ENCODE peak calls at places on chromosome 15, in eight cellular contexts. G is uterus, L is mammary epithelial cell, I is tibial artery, O is hepatocyte, W is mucosa of descending colon, Q is PC-3, H is prostate gland. N is an unnamed sample.

GRCh38 chr15:53580371-53580770 is 179.1 kb downstream of the WDR72 start:
- DNase-seq in O (no peak), W (no peak), L (no peak), G (no peak), H (peak; percentile 6), Q (no peak), I (no peak), N (no peak)

GRCh38 chr15:31537770-31538592 is 211.3 kb downstream of the KLF13 start:
- DNase-seq in O (no peak), L (no peak), Q (no peak), I (no peak), G (no peak), H (no peak), W (no peak), N (peak; percentile 14)

GRCh38 chr15:35481992-35482391 is 64.0 kb downstream of the DPH6 start:
- DNase-seq in G (no peak), Q (peak; percentile 98), O (peak; percentile 47), I (no peak), W (no peak), H (peak; percentile 29), L (peak; percentile 95), N (no peak)

GRCh38 chr15:42155546-42156265 is 730 bp downstream of the PLA2G4F start:
- DNase-seq in H (peak; percentile 79), W (peak; percentile 80), I (no peak), Q (peak; percentile 76), G (no peak), O (peak; percentile 82), L (peak; percentile 32), N (no peak)

GRCh38 chr15:31461375-31461774 is 134.7 kb downstream of the KLF13 start:
- DNase-seq in Q (no peak), G (peak; percentile 11), H (no peak), O (no peak), L (no peak), W (no peak), I (no peak), N (no peak)

GRCh38 chr15:33243393-33243792 is 48.9 kb upstream of the FMN1 start:
- DNase-seq in O (no peak), Q (peak; percentile 67), G (no peak), I (no peak), L (peak; percentile 87), W (no peak), H (no peak), N (no peak)

GRCh38 chr15:51982013-51982769 is 10.6 kb upstream of the LEO1 start:
- DNase-seq in W (no peak), L (peak; percentile 76), H (peak; percentile 26), Q (peak; percentile 76), G (peak; percentile 22), I (no peak), O (peak; percentile 67), N (no peak)

GRCh38 chr15:98874359-98874758 is 133.2 kb downstream of the PGPEP1L start:
- DNase-seq in L (no peak), W (no peak), Q (no peak), I (no peak), H (no peak), G (no peak), O (no peak), N (no peak)

GRCh38 chr15:65101418-65101890 is 13.5 kb downstream of the UBAP1L start:
- DNase-seq in I (peak; percentile 76), W (no peak), O (peak; percentile 88), Q (peak; percentile 53), L (peak; percentile 40), G (peak; percentile 79), H (peak; percentile 51), N (peak; percentile 77)

GRCh38 chr15:34122771-34123183 is 20.9 kb downstream of the PGBD4 start:
- DNase-seq in W (no peak), Q (peak; percentile 91), O (peak; percentile 20), L (peak; percentile 93), I (no peak), G (no peak), H (no peak), N (no peak)

DNA sequence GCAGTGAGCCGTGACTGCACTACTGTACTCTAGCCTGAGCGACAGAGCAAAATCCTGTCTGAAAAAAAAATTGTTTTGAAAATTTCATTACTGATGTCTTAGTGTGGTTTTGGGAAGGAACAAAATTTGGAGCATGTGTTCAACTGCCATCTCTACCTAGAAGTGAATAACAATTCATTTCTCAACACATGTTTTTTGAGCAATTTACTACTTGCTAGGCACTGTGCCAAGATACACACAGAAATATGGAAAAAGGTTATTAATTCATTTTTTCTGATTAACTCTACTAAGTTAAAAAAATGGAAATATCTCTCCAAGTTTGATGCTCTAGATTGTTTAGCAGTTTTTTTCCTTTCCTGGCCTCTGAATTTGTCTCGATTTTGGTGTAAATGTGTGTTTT is 5.2 kb upstream of the TCF12 start:
- DNase-seq in Q (no peak), I (no peak), W (no peak), O (no peak), L (no peak), G (no peak), H (no peak), N (no peak)
- H3K4me1 ChIP-seq in Q (peaks cover 6% of the 10 kb centered on the region), I (no peaks in the 10 kb centered on the region), W (no peaks in the 10 kb centered on the region), O (peaks cover 11% of the 10 kb centered on the region), L (peaks cover 8% of the 10 kb centered on the region), G (no peaks in the 10 kb centered on the region), H (peaks cover 4% of the 10 kb centered on the region), N (peaks cover 3% of the 10 kb centered on the region)

GRCh38 chr15:79209690-79210089 is 72.8 kb upstream of the ANKRD34C start:
- DNase-seq in L (no peak), Q (no peak), G (no peak), H (no peak), O (peak; percentile 14), I (no peak), W (no peak), N (no peak)
- TF ChIP-seq CTCF in L (peak; percentile 9), Q (peak; percentile 18), G (no peak), H (no peak), O (peak; percentile 33), I (no peak), W (no peak), N (no peak)

GRCh38 chr15:90818251-90819210 is 49.9 kb upstream of the FURIN start:
- DNase-seq in L (no peak), O (no peak), W (no peak), I (no peak), G (no peak), H (no peak), Q (no peak), N (no peak)

GRCh38 chr15:90817117-90818057 is 51.0 kb upstream of the FURIN start:
- DNase-seq in Q (no peak), L (no peak), O (no peak), W (no peak), I (no peak), H (no peak), G (no peak), N (no peak)

GRCh38 chr15:90814193-90814811 is 54.1 kb upstream of the FURIN start:
- DNase-seq in O (peak; percentile 9), L (peak; percentile 28), H (no peak), W (no peak), Q (no peak), I (no peak), G (no peak), N (no peak)

GRCh38 chr15:90813796-90814192 is 54.6 kb upstream of the FURIN start:
- DNase-seq in I (no peak), Q (no peak), H (no peak), L (peak; percentile 76), O (no peak), G (no peak), W (no peak), N (no peak)

DNA sequence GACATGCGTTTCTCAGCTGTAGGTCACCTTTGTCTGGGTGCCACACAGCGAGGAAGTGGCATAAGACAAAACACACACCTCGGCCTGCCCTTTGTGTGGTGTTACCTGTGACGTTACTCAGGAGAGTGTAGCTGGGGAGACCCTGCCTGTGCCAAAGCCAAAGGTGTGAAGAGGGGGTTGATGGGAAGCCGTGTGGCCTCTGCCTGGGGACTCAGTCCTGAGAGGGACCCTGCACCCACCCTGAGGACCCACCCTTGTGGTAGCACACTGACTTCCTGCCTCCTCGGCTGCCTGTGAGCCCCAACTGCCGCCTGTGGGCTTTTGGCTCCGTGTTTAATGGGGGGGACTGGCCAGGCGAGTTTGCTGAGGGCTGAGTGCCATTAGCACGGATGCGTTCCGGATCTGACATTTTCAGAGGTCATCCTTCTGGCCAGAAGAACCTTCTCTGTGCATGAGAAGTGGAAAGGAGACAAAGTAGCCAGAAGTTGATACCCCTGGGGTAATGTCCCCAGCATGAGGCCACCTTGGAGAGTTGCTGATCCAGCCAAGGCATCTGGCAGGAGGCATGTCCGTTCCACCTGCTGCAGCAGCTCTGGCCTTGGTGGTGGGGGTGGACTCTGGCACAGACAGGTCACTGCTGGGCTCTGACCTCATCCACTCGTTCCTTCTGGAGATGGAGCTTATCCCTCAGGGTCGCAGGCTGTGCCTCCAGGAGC is 51.8 kb upstream of the FURIN start:
- DNase-seq in Q (no peak), W (no peak), H (no peak), O (no peak), G (no peak), L (no peak), I (no peak), N (no peak)
- H3K4me1 ChIP-seq in Q (no peaks in the 10 kb centered on the region), W (no peaks in the 10 kb centered on the region), H (no peaks in the 10 kb centered on the region), O (peaks cover 8% of the 10 kb centered on the region), G (no peaks in the 10 kb centered on the region), L (peaks cover 13% of the 10 kb centered on the region), I (no peaks in the 10 kb centered on the region), N (no peaks in the 10 kb centered on the region)

DNA sequence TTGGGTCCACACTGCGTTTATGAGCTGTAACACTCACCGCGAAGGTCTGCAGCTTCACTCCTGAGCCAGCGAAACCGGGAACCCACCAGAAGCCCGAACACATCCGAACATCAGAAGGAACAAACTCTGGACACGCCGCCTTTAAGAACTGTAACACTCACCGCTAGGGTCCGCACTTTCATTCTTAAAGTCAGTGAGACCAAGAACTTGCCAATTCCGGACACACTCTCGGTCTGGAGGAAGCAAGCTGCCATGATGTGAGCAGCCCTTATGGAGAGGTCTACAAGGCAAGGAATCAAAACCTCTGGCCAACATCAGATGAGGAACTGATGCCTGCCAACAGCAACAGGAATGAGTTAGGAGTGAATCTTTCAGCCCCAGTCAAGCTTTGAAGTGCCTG is 62.9 kb downstream of the SLC28A2 start:
- DNase-seq in Q (peak; percentile 65), G (no peak), H (no peak), I (no peak), W (no peak), L (no peak), O (peak; percentile 55), N (no peak)
- TF ChIP-seq CTCF in Q (peak; percentile 50), G (no peak), H (peak; percentile 23), I (no peak), W (no peak), L (no peak), O (peak; percentile 40), N (no peak)

GRCh38 chr15:70149667-70150404 is 52.1 kb upstream of the TLE3 start:
- DNase-seq in O (peak; percentile 51), Q (peak; percentile 63), G (no peak), L (peak; percentile 33), W (no peak), I (no peak), H (no peak), N (no peak)
- H3K4me1 ChIP-seq in O (peaks cover 17% of the 10 kb centered on the region), Q (peaks cover 2% of the 10 kb centered on the region), G (no peaks in the 10 kb centered on the region), L (peaks cover 3% of the 10 kb centered on the region), W (no peaks in the 10 kb centered on the region), I (no peaks in the 10 kb centered on the region), H (no peaks in the 10 kb centered on the region), N (peaks cover 10% of the 10 kb centered on the region)

N was measured in lung.